ENCODE peak calls at places on chromosomes 13 and 19, in ten cellular contexts. One of them, this sample, is unnamed.
A peak's percentile ranks its signal among the peaks of the same experiment; 100 is the strongest.

GRCh38 chr13:113429608-113429985 is 23.7 kb downstream of the ADPRHL1 start:
- DNase-seq in kidney: no peak
- DNase-seq in epithelial cell of esophagus: no peak
- DNase-seq in CD8-positive, alpha-beta T cell: no peak
- DNase-seq in GM23338: no peak
- DNase-seq in PC-9: no peak
- DNase-seq in astrocyte of the spinal cord: no peak
- DNase-seq in cardiac muscle cell: no peak
- DNase-seq in fibroblast of the aortic adventitia: no peak
- DNase-seq in cardiac fibroblast: no peak
- DNase-seq in this sample: no peak

GRCh38 chr13:101868585-101869469 is 416.4 kb downstream of the ITGBL1 start:
- DNase-seq in kidney: no peak
- DNase-seq in epithelial cell of esophagus: no peak
- DNase-seq in CD8-positive, alpha-beta T cell: no peak
- DNase-seq in GM23338: no peak
- DNase-seq in PC-9: no peak
- DNase-seq in astrocyte of the spinal cord: no peak
- DNase-seq in cardiac muscle cell: peak; percentile 47
- DNase-seq in fibroblast of the aortic adventitia: no peak
- DNase-seq in cardiac fibroblast: no peak
- DNase-seq in this sample: no peak

GRCh38 chr13:104593693-104594092 is 1527.5 kb upstream of the SLC10A2 start:
- DNase-seq in kidney: no peak
- DNase-seq in epithelial cell of esophagus: no peak
- DNase-seq in CD8-positive, alpha-beta T cell: no peak
- DNase-seq in GM23338: no peak
- DNase-seq in PC-9: no peak
- DNase-seq in astrocyte of the spinal cord: no peak
- DNase-seq in cardiac muscle cell: no peak
- DNase-seq in fibroblast of the aortic adventitia: no peak
- DNase-seq in cardiac fibroblast: no peak
- DNase-seq in this sample: no peak

GRCh38 chr19:670609-671075 is 5.5 kb upstream of the FSTL3 start:
- DNase-seq in kidney: no peak
- DNase-seq in epithelial cell of esophagus: no peak
- DNase-seq in CD8-positive, alpha-beta T cell: no peak
- DNase-seq in GM23338: peak; percentile 83
- DNase-seq in PC-9: no peak
- DNase-seq in astrocyte of the spinal cord: no peak
- DNase-seq in cardiac muscle cell: no peak
- DNase-seq in fibroblast of the aortic adventitia: no peak
- DNase-seq in cardiac fibroblast: no peak
- DNase-seq in this sample: no peak

GRCh38 chr13:46894534-46894906 is 2.3 kb downstream of the HTR2A start:
- DNase-seq in kidney: no peak
- DNase-seq in epithelial cell of esophagus: no peak
- DNase-seq in CD8-positive, alpha-beta T cell: no peak
- DNase-seq in GM23338: no peak
- DNase-seq in PC-9: no peak
- DNase-seq in astrocyte of the spinal cord: peak; percentile 73
- DNase-seq in cardiac muscle cell: no peak
- DNase-seq in fibroblast of the aortic adventitia: no peak
- DNase-seq in cardiac fibroblast: no peak
- DNase-seq in this sample: no peak

GRCh38 chr13:40317980-40318327 is 348.5 kb downstream of the FOXO1 start:
- DNase-seq in kidney: no peak
- DNase-seq in epithelial cell of esophagus: no peak
- DNase-seq in CD8-positive, alpha-beta T cell: no peak
- DNase-seq in GM23338: no peak
- DNase-seq in PC-9: no peak
- DNase-seq in astrocyte of the spinal cord: no peak
- DNase-seq in cardiac muscle cell: no peak
- DNase-seq in fibroblast of the aortic adventitia: no peak
- DNase-seq in cardiac fibroblast: no peak
- DNase-seq in this sample: no peak

GRCh38 chr13:31946091-31946770 is 85.3 kb upstream of the FRY start:
- DNase-seq in kidney: no peak
- DNase-seq in epithelial cell of esophagus: no peak
- DNase-seq in CD8-positive, alpha-beta T cell: no peak
- DNase-seq in GM23338: no peak
- DNase-seq in PC-9: no peak
- DNase-seq in astrocyte of the spinal cord: no peak
- DNase-seq in cardiac muscle cell: no peak
- DNase-seq in fibroblast of the aortic adventitia: peak; percentile 44
- DNase-seq in cardiac fibroblast: peak; percentile 27
- DNase-seq in this sample: no peak

GRCh38 chr19:47644743-47645499 is 36.0 kb downstream of the BICRA start:
- DNase-seq in kidney: peak; percentile 19
- DNase-seq in epithelial cell of esophagus: no peak
- DNase-seq in CD8-positive, alpha-beta T cell: no peak
- DNase-seq in GM23338: no peak
- DNase-seq in PC-9: no peak
- DNase-seq in astrocyte of the spinal cord: peak; percentile 42
- DNase-seq in cardiac muscle cell: no peak
- DNase-seq in fibroblast of the aortic adventitia: no peak
- DNase-seq in cardiac fibroblast: no peak
- DNase-seq in this sample: no peak

GRCh38 chr13:51396352-51396751 is 56.5 kb downstream of the INTS6 start:
- DNase-seq in kidney: no peak
- DNase-seq in epithelial cell of esophagus: no peak
- DNase-seq in CD8-positive, alpha-beta T cell: no peak
- DNase-seq in GM23338: no peak
- DNase-seq in PC-9: no peak
- DNase-seq in astrocyte of the spinal cord: peak; percentile 10
- DNase-seq in cardiac muscle cell: no peak
- DNase-seq in fibroblast of the aortic adventitia: peak; percentile 29
- DNase-seq in cardiac fibroblast: no peak
- DNase-seq in this sample: no peak

GRCh38 chr13:50376895-50377575 is 361.8 kb downstream of the KCNRG start:
- DNase-seq in kidney: no peak
- DNase-seq in epithelial cell of esophagus: peak; percentile 35
- DNase-seq in CD8-positive, alpha-beta T cell: no peak
- DNase-seq in GM23338: peak; percentile 70
- DNase-seq in PC-9: no peak
- DNase-seq in astrocyte of the spinal cord: no peak
- DNase-seq in cardiac muscle cell: no peak
- DNase-seq in fibroblast of the aortic adventitia: no peak
- DNase-seq in cardiac fibroblast: no peak
- DNase-seq in this sample: no peak

GRCh38 chr13:94346261-94347019 is 133.0 kb downstream of the DCT start:
- DNase-seq in kidney: peak; percentile 55
- DNase-seq in epithelial cell of esophagus: no peak
- DNase-seq in CD8-positive, alpha-beta T cell: no peak
- DNase-seq in GM23338: no peak
- DNase-seq in PC-9: no peak
- DNase-seq in astrocyte of the spinal cord: no peak
- DNase-seq in cardiac muscle cell: no peak
- DNase-seq in fibroblast of the aortic adventitia: no peak
- DNase-seq in cardiac fibroblast: no peak
- DNase-seq in this sample: no peak

GRCh38 chr13:39451301-39451700 is 151.7 kb downstream of the LHFPL6 start:
- DNase-seq in kidney: no peak
- DNase-seq in epithelial cell of esophagus: peak; percentile 49
- DNase-seq in CD8-positive, alpha-beta T cell: no peak
- DNase-seq in GM23338: no peak
- DNase-seq in PC-9: no peak
- DNase-seq in astrocyte of the spinal cord: peak; percentile 40
- DNase-seq in cardiac muscle cell: no peak
- DNase-seq in fibroblast of the aortic adventitia: peak; percentile 71
- DNase-seq in cardiac fibroblast: peak; percentile 62
- DNase-seq in this sample: no peak

GRCh38 chr13:25232937-25233515 is 54.3 kb downstream of the MTMR6 start:
- DNase-seq in kidney: no peak
- DNase-seq in epithelial cell of esophagus: peak; percentile 43
- DNase-seq in CD8-positive, alpha-beta T cell: no peak
- DNase-seq in GM23338: peak; percentile 69
- DNase-seq in PC-9: no peak
- DNase-seq in astrocyte of the spinal cord: peak; percentile 26
- DNase-seq in cardiac muscle cell: peak; percentile 51
- DNase-seq in fibroblast of the aortic adventitia: peak; percentile 38
- DNase-seq in cardiac fibroblast: peak; percentile 57
- DNase-seq in this sample: peak; percentile 36

GRCh38 chr19:7619671-7620441 is 9.5 kb downstream of the XAB2 start:
- DNase-seq in kidney: peak; percentile 88
- DNase-seq in epithelial cell of esophagus: no peak
- DNase-seq in CD8-positive, alpha-beta T cell: no peak
- DNase-seq in GM23338: no peak
- DNase-seq in PC-9: no peak
- DNase-seq in astrocyte of the spinal cord: no peak
- DNase-seq in cardiac muscle cell: no peak
- DNase-seq in fibroblast of the aortic adventitia: no peak
- DNase-seq in cardiac fibroblast: no peak
- DNase-seq in this sample: peak; percentile 84

GRCh38 chr13:93146584-93147292 is 79.9 kb upstream of the GPC6 start:
- DNase-seq in kidney: no peak
- DNase-seq in epithelial cell of esophagus: peak; percentile 58
- DNase-seq in CD8-positive, alpha-beta T cell: no peak
- DNase-seq in GM23338: no peak
- DNase-seq in PC-9: no peak
- DNase-seq in astrocyte of the spinal cord: peak; percentile 89
- DNase-seq in cardiac muscle cell: no peak
- DNase-seq in fibroblast of the aortic adventitia: peak; percentile 93
- DNase-seq in cardiac fibroblast: peak; percentile 80
- DNase-seq in this sample: no peak
- H3K4me3 ChIP-seq in kidney: no peak overlapping the region
- H3K4me3 ChIP-seq in epithelial cell of esophagus: no peak overlapping the region
- H3K4me3 ChIP-seq in CD8-positive, alpha-beta T cell: no peak overlapping the region
- H3K4me3 ChIP-seq in GM23338: no peak overlapping the region
- H3K4me3 ChIP-seq in PC-9: no peak overlapping the region
- H3K4me3 ChIP-seq in astrocyte of the spinal cord: no peak overlapping the region
- H3K4me3 ChIP-seq in cardiac muscle cell: no peak overlapping the region
- H3K4me3 ChIP-seq in fibroblast of the aortic adventitia: no peak overlapping the region
- H3K4me3 ChIP-seq in cardiac fibroblast: no peak overlapping the region
- H3K4me3 ChIP-seq in this sample: no peak overlapping the region

GRCh38 chr13:45510671-45511070 is 45.9 kb downstream of the COG3 start:
- DNase-seq in kidney: no peak
- DNase-seq in epithelial cell of esophagus: no peak
- DNase-seq in CD8-positive, alpha-beta T cell: no peak
- DNase-seq in GM23338: peak; percentile 10
- DNase-seq in PC-9: no peak
- DNase-seq in astrocyte of the spinal cord: no peak
- DNase-seq in cardiac muscle cell: no peak
- DNase-seq in fibroblast of the aortic adventitia: no peak
- DNase-seq in cardiac fibroblast: no peak
- DNase-seq in this sample: no peak
- TF ChIP-seq CTCF in kidney: no peak
- TF ChIP-seq CTCF in epithelial cell of esophagus: no peak
- TF ChIP-seq CTCF in CD8-positive, alpha-beta T cell: no peak
- TF ChIP-seq CTCF in GM23338: no peak
- TF ChIP-seq CTCF in PC-9: no peak
- TF ChIP-seq CTCF in astrocyte of the spinal cord: no peak
- TF ChIP-seq CTCF in cardiac muscle cell: no peak
- TF ChIP-seq CTCF in fibroblast of the aortic adventitia: no peak
- TF ChIP-seq CTCF in cardiac fibroblast: no peak
- TF ChIP-seq CTCF in this sample: no peak

DNA sequence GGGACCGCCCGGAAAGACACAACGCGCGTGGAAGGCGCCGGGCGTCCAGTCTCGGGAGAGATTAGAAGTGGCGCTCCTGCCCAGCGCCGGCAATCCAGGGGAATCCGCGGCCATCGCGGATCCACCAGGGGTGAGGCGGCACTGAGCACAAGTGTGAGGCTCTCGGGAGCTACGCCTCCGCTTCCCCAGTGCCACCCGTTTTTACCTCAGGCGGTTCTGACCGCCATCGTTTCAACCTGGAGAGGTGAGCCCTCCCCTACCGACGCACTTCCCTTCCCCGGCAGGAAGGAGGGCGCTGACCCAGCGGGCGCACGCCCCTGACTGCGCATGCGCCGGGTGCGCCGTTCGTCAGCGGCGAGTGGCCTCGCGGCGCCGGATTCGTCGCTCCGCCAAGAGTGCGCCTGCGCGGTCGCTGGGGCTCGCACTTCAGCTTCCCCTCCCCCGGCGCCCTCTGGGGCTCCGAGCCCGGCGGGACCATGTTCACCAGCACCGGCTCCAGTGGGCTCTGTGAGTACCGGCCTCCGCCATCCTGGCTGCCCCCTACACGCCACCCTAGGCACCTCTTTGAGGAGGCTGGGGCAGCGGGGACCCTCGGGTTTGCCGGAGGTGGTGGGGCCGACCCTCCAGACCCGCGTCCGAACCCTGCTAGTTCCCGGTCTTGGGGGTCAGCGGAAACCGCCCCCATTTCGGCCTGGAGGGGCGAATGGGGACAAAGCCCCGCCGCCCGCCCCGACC is at the start of gene UBAC2:
- DNase-seq in kidney: peak; percentile 98
- DNase-seq in epithelial cell of esophagus: peak; percentile 95
- DNase-seq in CD8-positive, alpha-beta T cell: peak; percentile 98
- DNase-seq in GM23338: peak; percentile 97
- DNase-seq in PC-9: peak; percentile 95
- DNase-seq in astrocyte of the spinal cord: peak; percentile 94
- DNase-seq in cardiac muscle cell: peak; percentile 97
- DNase-seq in fibroblast of the aortic adventitia: peak; percentile 93
- DNase-seq in cardiac fibroblast: peak; percentile 96
- DNase-seq in this sample: peak; percentile 77
- H3K4me3 ChIP-seq in kidney: peak within 1 kb of the TSS; percentile 96
- H3K4me3 ChIP-seq in epithelial cell of esophagus: peak within 1 kb of the TSS; percentile 91
- H3K4me3 ChIP-seq in CD8-positive, alpha-beta T cell: peak within 1 kb of the TSS; percentile 90
- H3K4me3 ChIP-seq in GM23338: peak within 1 kb of the TSS; percentile 73
- H3K4me3 ChIP-seq in PC-9: peak within 1 kb of the TSS; percentile 99
- H3K4me3 ChIP-seq in astrocyte of the spinal cord: peak within 1 kb of the TSS; percentile 98
- H3K4me3 ChIP-seq in cardiac muscle cell: peak within 1 kb of the TSS; percentile 82
- H3K4me3 ChIP-seq in fibroblast of the aortic adventitia: peak within 1 kb of the TSS; percentile 90
- H3K4me3 ChIP-seq in cardiac fibroblast: peak within 1 kb of the TSS; percentile 100
- H3K4me3 ChIP-seq in this sample: peak within 1 kb of the TSS; percentile 91

GRCh38 chr19:51327066-51327985 is 14.6 kb downstream of the VSIG10L start:
- DNase-seq in kidney: no peak
- DNase-seq in epithelial cell of esophagus: peak; percentile 44
- DNase-seq in CD8-positive, alpha-beta T cell: no peak
- DNase-seq in GM23338: peak; percentile 92
- DNase-seq in PC-9: no peak
- DNase-seq in astrocyte of the spinal cord: no peak
- DNase-seq in cardiac muscle cell: peak; percentile 24
- DNase-seq in fibroblast of the aortic adventitia: peak; percentile 28
- DNase-seq in cardiac fibroblast: peak; percentile 60
- DNase-seq in this sample: no peak

GRCh38 chr19:51330366-51330765 is 11.6 kb downstream of the VSIG10L start:
- DNase-seq in kidney: no peak
- DNase-seq in epithelial cell of esophagus: no peak
- DNase-seq in CD8-positive, alpha-beta T cell: no peak
- DNase-seq in GM23338: no peak
- DNase-seq in PC-9: no peak
- DNase-seq in astrocyte of the spinal cord: no peak
- DNase-seq in cardiac muscle cell: no peak
- DNase-seq in fibroblast of the aortic adventitia: no peak
- DNase-seq in cardiac fibroblast: no peak
- DNase-seq in this sample: no peak

GRCh38 chr19:51329411-51329810 is 12.5 kb downstream of the VSIG10L start:
- DNase-seq in kidney: no peak
- DNase-seq in epithelial cell of esophagus: no peak
- DNase-seq in CD8-positive, alpha-beta T cell: no peak
- DNase-seq in GM23338: no peak
- DNase-seq in PC-9: no peak
- DNase-seq in astrocyte of the spinal cord: no peak
- DNase-seq in cardiac muscle cell: no peak
- DNase-seq in fibroblast of the aortic adventitia: no peak
- DNase-seq in cardiac fibroblast: no peak
- DNase-seq in this sample: no peak

GRCh38 chr19:51333836-51334460 is 8.0 kb downstream of the VSIG10L start:
- DNase-seq in kidney: peak; percentile 39
- DNase-seq in epithelial cell of esophagus: no peak
- DNase-seq in CD8-positive, alpha-beta T cell: no peak
- DNase-seq in GM23338: peak; percentile 65
- DNase-seq in PC-9: no peak
- DNase-seq in astrocyte of the spinal cord: no peak
- DNase-seq in cardiac muscle cell: no peak
- DNase-seq in fibroblast of the aortic adventitia: no peak
- DNase-seq in cardiac fibroblast: no peak
- DNase-seq in this sample: no peak

GRCh38 chr19:51331193-51331592 is 10.7 kb downstream of the VSIG10L start:
- DNase-seq in kidney: no peak
- DNase-seq in epithelial cell of esophagus: no peak
- DNase-seq in CD8-positive, alpha-beta T cell: no peak
- DNase-seq in GM23338: no peak
- DNase-seq in PC-9: no peak
- DNase-seq in astrocyte of the spinal cord: no peak
- DNase-seq in cardiac muscle cell: no peak
- DNase-seq in fibroblast of the aortic adventitia: no peak
- DNase-seq in cardiac fibroblast: no peak
- DNase-seq in this sample: no peak
- TF ChIP-seq CTCF in kidney: no peak
- TF ChIP-seq CTCF in epithelial cell of esophagus: no peak
- TF ChIP-seq CTCF in CD8-positive, alpha-beta T cell: no peak
- TF ChIP-seq CTCF in GM23338: no peak
- TF ChIP-seq CTCF in PC-9: no peak
- TF ChIP-seq CTCF in astrocyte of the spinal cord: no peak
- TF ChIP-seq CTCF in cardiac muscle cell: no peak
- TF ChIP-seq CTCF in fibroblast of the aortic adventitia: no peak
- TF ChIP-seq CTCF in cardiac fibroblast: no peak
- TF ChIP-seq CTCF in this sample: no peak

This sample was measured in LNCaP clone FGC.